ENCODE peak calls at places on chromosomes 12 and 14, in six cellular contexts. One of them, this sample, is unnamed.

GRCh38 chr12:57552692-57553321 is 3.0 kb downstream of the KIF5A start:
- DNase-seq in SK-N-SH: no peak
- DNase-seq in stomach: no peak
- DNase-seq in HL-60: no peak
- DNase-seq in GM12892: no peak
- DNase-seq in suprapubic skin: no peak
- DNase-seq in this sample: no peak

GRCh38 chr12:9345163-9345562 is 137.0 kb upstream of the PZP start:
- DNase-seq in HL-60: no peak
- DNase-seq in suprapubic skin: no peak
- DNase-seq in GM12892: no peak
- DNase-seq in stomach: no peak
- DNase-seq in SK-N-SH: no peak
- DNase-seq in this sample: no peak

GRCh38 chr12:108694812-108695278 is 36.5 kb downstream of the CORO1C start:
- DNase-seq in HL-60: no peak
- DNase-seq in SK-N-SH: no peak
- DNase-seq in stomach: no peak
- DNase-seq in suprapubic skin: no peak
- DNase-seq in GM12892: no peak
- DNase-seq in this sample: no peak

GRCh38 chr14:70828188-70828587 is 18.9 kb upstream of the MAP3K9 start:
- DNase-seq in SK-N-SH: no peak
- DNase-seq in HL-60: no peak
- DNase-seq in suprapubic skin: no peak
- DNase-seq in GM12892: no peak
- DNase-seq in stomach: no peak
- DNase-seq in this sample: no peak

GRCh38 chr12:129486931-129487330 is 416.9 kb downstream of the TMEM132D start:
- DNase-seq in HL-60: no peak
- DNase-seq in stomach: no peak
- DNase-seq in SK-N-SH: no peak
- DNase-seq in suprapubic skin: no peak
- DNase-seq in GM12892: no peak
- DNase-seq in this sample: no peak

GRCh38 chr12:59087077-59087673 is 166.9 kb upstream of the LRIG3 start:
- DNase-seq in stomach: no peak
- DNase-seq in suprapubic skin: no peak
- DNase-seq in HL-60: no peak
- DNase-seq in GM12892: no peak
- DNase-seq in SK-N-SH: peak; percentile 13
- DNase-seq in this sample: no peak

GRCh38 chr12:121970901-121971300 is 50.8 kb upstream of the BCL7A start:
- DNase-seq in GM12892: no peak
- DNase-seq in suprapubic skin: no peak
- DNase-seq in SK-N-SH: no peak
- DNase-seq in HL-60: no peak
- DNase-seq in stomach: no peak
- DNase-seq in this sample: no peak

GRCh38 chr14:93078830-93079229 is 36.9 kb downstream of the ITPK1 start:
- DNase-seq in suprapubic skin: no peak
- DNase-seq in HL-60: no peak
- DNase-seq in GM12892: no peak
- DNase-seq in SK-N-SH: no peak
- DNase-seq in stomach: no peak
- DNase-seq in this sample: no peak

GRCh38 chr12:77070382-77071294 is 5.3 kb upstream of the E2F7 start:
- DNase-seq in stomach: no peak
- DNase-seq in HL-60: no peak
- DNase-seq in SK-N-SH: no peak
- DNase-seq in GM12892: no peak
- DNase-seq in suprapubic skin: no peak
- DNase-seq in this sample: no peak

GRCh38 chr14:103871596-103872480 is 24.5 kb upstream of the PPP1R13B start:
- DNase-seq in stomach: peak; percentile 91
- DNase-seq in SK-N-SH: no peak
- DNase-seq in suprapubic skin: no peak
- DNase-seq in GM12892: peak; percentile 87
- DNase-seq in HL-60: no peak
- DNase-seq in this sample: no peak

GRCh38 chr12:116508145-116509121 is 50.7 kb upstream of the MAP1LC3B2 start:
- DNase-seq in suprapubic skin: no peak
- DNase-seq in HL-60: no peak
- DNase-seq in SK-N-SH: peak; percentile 66
- DNase-seq in GM12892: no peak
- DNase-seq in stomach: no peak
- DNase-seq in this sample: no peak

GRCh38 chr12:90027889-90028570 is 319.4 kb upstream of the ATP2B1 start:
- DNase-seq in suprapubic skin: no peak
- DNase-seq in HL-60: no peak
- DNase-seq in GM12892: no peak
- DNase-seq in stomach: no peak
- DNase-seq in SK-N-SH: peak; percentile 20
- DNase-seq in this sample: no peak

GRCh38 chr14:95047754-95048153 is 109.6 kb downstream of the DICER1 start:
- DNase-seq in stomach: peak; percentile 14
- DNase-seq in HL-60: no peak
- DNase-seq in SK-N-SH: no peak
- DNase-seq in suprapubic skin: no peak
- DNase-seq in GM12892: no peak
- DNase-seq in this sample: no peak

GRCh38 chr14:64951291-64951690 is 8.7 kb upstream of the GPX2 start:
- DNase-seq in stomach: no peak
- DNase-seq in SK-N-SH: no peak
- DNase-seq in HL-60: no peak
- DNase-seq in suprapubic skin: peak; percentile 34
- DNase-seq in GM12892: no peak
- DNase-seq in this sample: no peak

GRCh38 chr12:103930787-103931536 is 752 bp downstream of the HSP90B1 start:
- DNase-seq in stomach: peak; percentile 59
- DNase-seq in SK-N-SH: no peak
- DNase-seq in GM12892: peak; percentile 23
- DNase-seq in suprapubic skin: peak; percentile 73
- DNase-seq in HL-60: peak; percentile 37
- DNase-seq in this sample: peak; percentile 34

GRCh38 chr14:26334288-26334687 is 263.5 kb downstream of the NOVA1 start:
- DNase-seq in GM12892: no peak
- DNase-seq in SK-N-SH: no peak
- DNase-seq in stomach: no peak
- DNase-seq in suprapubic skin: no peak
- DNase-seq in HL-60: no peak
- DNase-seq in this sample: no peak

GRCh38 chr14:88706425-88706824 is 86.3 kb downstream of the EML5 start:
- DNase-seq in GM12892: no peak
- DNase-seq in suprapubic skin: no peak
- DNase-seq in SK-N-SH: no peak
- DNase-seq in stomach: no peak
- DNase-seq in HL-60: no peak
- DNase-seq in this sample: no peak

GRCh38 chr12:13062669-13063068 is 18.5 kb downstream of the FAM234B start:
- DNase-seq in HL-60: no peak
- DNase-seq in stomach: no peak
- DNase-seq in suprapubic skin: no peak
- DNase-seq in SK-N-SH: no peak
- DNase-seq in GM12892: no peak
- DNase-seq in this sample: no peak

GRCh38 chr12:114288071-114288470 is 117.9 kb downstream of the TBX5 start:
- DNase-seq in suprapubic skin: no peak
- DNase-seq in GM12892: no peak
- DNase-seq in HL-60: no peak
- DNase-seq in stomach: no peak
- DNase-seq in SK-N-SH: no peak
- DNase-seq in this sample: no peak

GRCh38 chr14:64746298-64747250 is 42.4 kb downstream of the PLEKHG3 start:
- DNase-seq in SK-N-SH: no peak
- DNase-seq in HL-60: no peak
- DNase-seq in stomach: no peak
- DNase-seq in GM12892: no peak
- DNase-seq in suprapubic skin: no peak
- DNase-seq in this sample: peak; percentile 44

GRCh38 chr14:51818748-51819386 is 41.5 kb upstream of the GNG2 start:
- DNase-seq in HL-60: no peak
- DNase-seq in suprapubic skin: no peak
- DNase-seq in stomach: no peak
- DNase-seq in SK-N-SH: peak; percentile 15
- DNase-seq in GM12892: no peak
- DNase-seq in this sample: no peak

GRCh38 chr12:5184159-5184558 is 140.5 kb downstream of the KCNA5 start:
- DNase-seq in stomach: no peak
- DNase-seq in suprapubic skin: no peak
- DNase-seq in SK-N-SH: no peak
- DNase-seq in GM12892: no peak
- DNase-seq in HL-60: no peak
- DNase-seq in this sample: no peak

GRCh38 chr12:8662592-8662991 is at the start of gene MFAP5:
- DNase-seq in suprapubic skin: no peak
- DNase-seq in GM12892: no peak
- DNase-seq in SK-N-SH: no peak
- DNase-seq in stomach: no peak
- DNase-seq in HL-60: no peak
- DNase-seq in this sample: no peak

GRCh38 chr12:111228916-111229666 is 139.8 kb downstream of the PHETA1 start:
- DNase-seq in stomach: no peak
- DNase-seq in suprapubic skin: no peak
- DNase-seq in SK-N-SH: no peak
- DNase-seq in GM12892: no peak
- DNase-seq in HL-60: no peak
- DNase-seq in this sample: no peak
- TF ChIP-seq POLR2AphosphoS5 in stomach: no peak
- TF ChIP-seq POLR2AphosphoS5 in suprapubic skin: no peak
- TF ChIP-seq POLR2AphosphoS5 in SK-N-SH: no peak
- TF ChIP-seq POLR2AphosphoS5 in GM12892: no peak
- TF ChIP-seq POLR2AphosphoS5 in HL-60: no peak
- TF ChIP-seq POLR2AphosphoS5 in this sample: no peak

DNA sequence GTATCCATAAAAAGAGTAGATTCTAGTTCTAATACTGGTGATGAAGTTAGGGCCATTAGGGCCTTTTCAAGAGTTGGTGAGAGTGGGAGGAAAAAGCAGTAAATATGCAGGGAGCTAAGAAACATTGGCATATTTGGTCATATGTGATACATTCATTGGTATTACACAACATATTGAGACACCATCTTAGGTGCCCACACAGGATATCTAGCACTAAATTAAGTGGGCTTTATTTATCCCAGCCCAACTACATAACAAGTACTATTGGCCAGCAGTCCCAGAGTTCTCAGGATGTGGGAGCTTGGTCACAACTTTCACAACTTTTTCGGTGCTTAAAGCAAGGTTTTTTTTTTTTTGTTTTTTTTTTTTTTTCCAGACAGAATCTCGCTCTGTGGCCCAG is 2.0 kb upstream of the ING4 start:
- DNase-seq in SK-N-SH: no peak
- DNase-seq in suprapubic skin: no peak
- DNase-seq in stomach: no peak
- DNase-seq in GM12892: no peak
- DNase-seq in HL-60: peak; percentile 28
- DNase-seq in this sample: no peak
- TF ChIP-seq POLR2AphosphoS5 in SK-N-SH: no peak
- TF ChIP-seq POLR2AphosphoS5 in suprapubic skin: no peak
- TF ChIP-seq POLR2AphosphoS5 in stomach: no peak
- TF ChIP-seq POLR2AphosphoS5 in GM12892: no peak
- TF ChIP-seq POLR2AphosphoS5 in HL-60: no peak
- TF ChIP-seq POLR2AphosphoS5 in this sample: no peak

DNA sequence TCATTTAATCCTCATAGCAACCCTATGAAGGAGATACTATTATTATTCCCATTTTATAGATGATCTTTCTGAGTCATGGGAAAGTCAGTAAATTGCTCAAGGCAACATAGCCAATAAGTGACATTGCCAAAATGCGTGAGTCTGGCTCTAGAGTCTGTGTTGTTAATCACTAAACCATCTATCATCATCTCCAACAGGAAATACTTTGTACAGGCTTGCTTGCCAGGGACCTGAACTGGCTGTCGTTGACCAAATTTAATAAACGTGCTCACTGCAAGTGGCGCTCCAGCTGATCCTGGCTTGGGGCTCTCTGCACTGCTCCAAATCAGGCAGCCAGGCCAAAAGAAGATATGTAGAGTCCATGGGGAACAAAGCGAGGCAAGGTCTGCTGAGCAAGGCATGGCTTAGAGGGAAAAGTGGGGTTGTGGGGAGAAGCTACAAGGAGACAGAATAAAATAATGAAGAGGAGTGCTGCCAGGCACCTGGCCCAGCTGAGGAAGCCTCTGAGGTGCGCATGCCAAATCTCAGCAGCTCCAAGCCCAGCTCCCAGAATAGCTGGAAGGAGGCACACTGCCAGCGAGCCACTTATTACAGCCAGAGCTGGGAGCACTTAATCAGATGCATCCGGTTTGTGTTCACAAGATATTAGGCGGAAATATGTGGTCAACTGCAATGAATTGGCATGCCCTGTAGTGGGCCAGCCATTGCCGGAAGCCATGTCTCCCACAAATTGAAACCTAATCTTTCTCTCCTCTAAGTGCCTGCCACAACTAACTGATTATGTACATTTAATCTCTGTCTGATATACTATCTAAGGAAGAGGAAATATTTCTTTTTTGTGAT is 43.3 kb upstream of the PTPRO start:
- DNase-seq in GM12892: no peak
- DNase-seq in SK-N-SH: peak; percentile 63
- DNase-seq in suprapubic skin: peak; percentile 75
- DNase-seq in HL-60: peak; percentile 9
- DNase-seq in stomach: peak; percentile 94
- DNase-seq in this sample: peak; percentile 61
- TF ChIP-seq POLR2AphosphoS5 in GM12892: no peak
- TF ChIP-seq POLR2AphosphoS5 in SK-N-SH: peak; percentile 79
- TF ChIP-seq POLR2AphosphoS5 in suprapubic skin: no peak
- TF ChIP-seq POLR2AphosphoS5 in HL-60: no peak
- TF ChIP-seq POLR2AphosphoS5 in stomach: peak; percentile 48
- TF ChIP-seq POLR2AphosphoS5 in this sample: no peak

DNA sequence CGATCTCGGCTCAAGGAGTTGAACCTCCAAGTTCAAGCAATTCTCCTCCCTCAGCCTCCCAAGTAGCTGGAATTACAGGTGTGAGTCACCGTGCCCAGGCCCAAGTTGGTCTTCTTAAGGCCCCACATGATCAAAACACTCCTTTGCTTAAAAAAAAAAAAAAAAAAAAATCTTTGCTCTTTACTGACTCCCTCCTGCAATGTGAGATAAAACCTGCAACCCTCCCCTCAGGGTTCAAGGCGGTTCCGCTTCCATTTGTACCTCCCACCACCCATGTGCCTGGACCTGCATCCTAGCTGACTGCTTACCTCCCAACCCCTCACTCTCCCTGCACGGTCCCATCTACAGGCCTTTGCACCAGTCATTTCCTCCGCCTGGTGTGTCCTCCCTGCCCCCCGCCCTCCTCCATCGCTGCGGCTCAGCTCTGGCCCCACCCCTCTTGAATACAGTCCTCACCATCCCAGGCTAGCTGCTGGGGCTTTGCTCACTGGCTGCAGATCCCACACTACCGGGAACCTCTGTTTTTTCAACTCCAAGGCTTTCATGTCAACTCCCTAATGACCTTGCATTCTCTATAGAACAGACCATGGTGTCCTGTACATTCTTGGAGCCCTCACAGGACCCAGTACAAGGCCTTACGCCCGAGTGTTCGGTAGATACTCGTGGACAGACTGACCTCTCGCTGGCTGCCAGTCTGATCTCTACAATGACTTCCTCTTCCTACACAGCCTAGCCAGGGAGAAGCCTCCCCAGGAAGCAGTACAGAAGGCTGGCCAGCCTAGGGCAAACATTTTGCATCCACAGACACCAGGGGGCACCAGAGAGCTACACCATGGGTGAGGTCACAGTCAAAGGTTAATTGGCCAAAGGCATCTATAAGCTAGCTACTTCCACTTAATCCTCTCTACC is 14.2 kb upstream of the PNMA1 start:
- DNase-seq in GM12892: peak; percentile 82
- DNase-seq in suprapubic skin: peak; percentile 90
- DNase-seq in stomach: peak; percentile 91
- DNase-seq in SK-N-SH: peak; percentile 89
- DNase-seq in HL-60: peak; percentile 86
- DNase-seq in this sample: peak; percentile 88
- TF ChIP-seq POLR2AphosphoS5 in GM12892: no peak
- TF ChIP-seq POLR2AphosphoS5 in suprapubic skin: no peak
- TF ChIP-seq POLR2AphosphoS5 in stomach: peak; percentile 42
- TF ChIP-seq POLR2AphosphoS5 in SK-N-SH: no peak
- TF ChIP-seq POLR2AphosphoS5 in HL-60: no peak
- TF ChIP-seq POLR2AphosphoS5 in this sample: peak; percentile 64